ENCODE peak calls at places on chromosome 16, in nine cellular contexts. One of them, this sample, is unnamed.

GRCh38 chr16:87391950-87392822 is at the start of gene MAP1LC3B:
- DNase-seq in ascending aorta: peak; percentile 98
- DNase-seq in body of pancreas: peak; percentile 97
- DNase-seq in adrenal gland: peak; percentile 95
- DNase-seq in transverse colon: peak; percentile 98
- DNase-seq in GM23338: peak; percentile 95
- DNase-seq in psoas muscle: peak; percentile 98
- DNase-seq in GM12878: peak; percentile 90
- DNase-seq in breast epithelium: peak; percentile 95
- DNase-seq in this sample: peak; percentile 93

GRCh38 chr16:8962393-8963009 is 1.2 kb downstream of the USP7 start:
- DNase-seq in body of pancreas: peak; percentile 25
- DNase-seq in ascending aorta: no peak
- DNase-seq in adrenal gland: no peak
- DNase-seq in breast epithelium: no peak
- DNase-seq in transverse colon: peak; percentile 71
- DNase-seq in GM12878: no peak
- DNase-seq in GM23338: peak; percentile 69
- DNase-seq in psoas muscle: peak; percentile 62
- DNase-seq in this sample: peak; percentile 43

GRCh38 chr16:78607465-78607864 is 508.0 kb downstream of the WWOX start:
- DNase-seq in body of pancreas: no peak
- DNase-seq in adrenal gland: no peak
- DNase-seq in psoas muscle: no peak
- DNase-seq in ascending aorta: no peak
- DNase-seq in GM12878: no peak
- DNase-seq in GM23338: no peak
- DNase-seq in transverse colon: no peak
- DNase-seq in breast epithelium: no peak
- DNase-seq in this sample: peak; percentile 6

GRCh38 chr16:48182979-48183537 is 27.3 kb upstream of the ABCC12 start:
- DNase-seq in ascending aorta: no peak
- DNase-seq in transverse colon: no peak
- DNase-seq in adrenal gland: no peak
- DNase-seq in GM23338: no peak
- DNase-seq in GM12878: peak; percentile 61
- DNase-seq in body of pancreas: no peak
- DNase-seq in psoas muscle: no peak
- DNase-seq in breast epithelium: no peak
- DNase-seq in this sample: no peak

GRCh38 chr16:57092786-57093301 is 461 bp downstream of the CPNE2 start:
- DNase-seq in transverse colon: peak; percentile 54
- DNase-seq in GM23338: peak; percentile 69
- DNase-seq in psoas muscle: peak; percentile 76
- DNase-seq in adrenal gland: peak; percentile 39
- DNase-seq in breast epithelium: no peak
- DNase-seq in GM12878: no peak
- DNase-seq in ascending aorta: peak; percentile 69
- DNase-seq in body of pancreas: peak; percentile 20
- DNase-seq in this sample: peak; percentile 36

GRCh38 chr16:68401871-68402747 is 46.2 kb downstream of the SMPD3 start:
- DNase-seq in GM12878: no peak
- DNase-seq in transverse colon: no peak
- DNase-seq in adrenal gland: no peak
- DNase-seq in body of pancreas: no peak
- DNase-seq in breast epithelium: no peak
- DNase-seq in GM23338: no peak
- DNase-seq in ascending aorta: no peak
- DNase-seq in psoas muscle: no peak
- DNase-seq in this sample: peak; percentile 25

GRCh38 chr16:84914273-84914672 is 94.5 kb downstream of the CRISPLD2 start:
- DNase-seq in GM12878: no peak
- DNase-seq in GM23338: no peak
- DNase-seq in breast epithelium: no peak
- DNase-seq in psoas muscle: peak; percentile 83
- DNase-seq in ascending aorta: no peak
- DNase-seq in transverse colon: no peak
- DNase-seq in body of pancreas: no peak
- DNase-seq in adrenal gland: no peak
- DNase-seq in this sample: no peak

GRCh38 chr16:89691986-89692569 is 5.6 kb downstream of the CDK10 start:
- DNase-seq in body of pancreas: no peak
- DNase-seq in transverse colon: no peak
- DNase-seq in adrenal gland: no peak
- DNase-seq in psoas muscle: no peak
- DNase-seq in GM23338: no peak
- DNase-seq in breast epithelium: no peak
- DNase-seq in GM12878: no peak
- DNase-seq in ascending aorta: no peak
- DNase-seq in this sample: no peak

GRCh38 chr16:69321080-69321479 is 9.3 kb downstream of the PDF start:
- DNase-seq in body of pancreas: peak; percentile 1
- DNase-seq in GM23338: no peak
- DNase-seq in GM12878: no peak
- DNase-seq in ascending aorta: peak; percentile 56
- DNase-seq in breast epithelium: no peak
- DNase-seq in psoas muscle: no peak
- DNase-seq in adrenal gland: no peak
- DNase-seq in transverse colon: no peak
- DNase-seq in this sample: no peak

GRCh38 chr16:2839650-2840450 is 9.7 kb downstream of the ZG16B start:
- DNase-seq in psoas muscle: peak; percentile 30
- DNase-seq in ascending aorta: no peak
- DNase-seq in transverse colon: no peak
- DNase-seq in GM12878: no peak
- DNase-seq in GM23338: no peak
- DNase-seq in breast epithelium: no peak
- DNase-seq in body of pancreas: no peak
- DNase-seq in adrenal gland: no peak
- DNase-seq in this sample: no peak

GRCh38 chr16:3814755-3815154 is 65.8 kb downstream of the CREBBP start:
- DNase-seq in transverse colon: no peak
- DNase-seq in psoas muscle: no peak
- DNase-seq in adrenal gland: no peak
- DNase-seq in GM23338: no peak
- DNase-seq in ascending aorta: no peak
- DNase-seq in breast epithelium: no peak
- DNase-seq in body of pancreas: no peak
- DNase-seq in GM12878: no peak
- DNase-seq in this sample: no peak

GRCh38 chr16:19288872-19289799 is 3.6 kb downstream of the CLEC19A start:
- DNase-seq in transverse colon: no peak
- DNase-seq in ascending aorta: no peak
- DNase-seq in breast epithelium: no peak
- DNase-seq in GM12878: no peak
- DNase-seq in psoas muscle: no peak
- DNase-seq in GM23338: no peak
- DNase-seq in body of pancreas: no peak
- DNase-seq in adrenal gland: no peak
- DNase-seq in this sample: no peak

GRCh38 chr16:51048544-51048943 is 102.5 kb downstream of the SALL1 start:
- DNase-seq in ascending aorta: no peak
- DNase-seq in body of pancreas: no peak
- DNase-seq in GM23338: no peak
- DNase-seq in breast epithelium: no peak
- DNase-seq in transverse colon: no peak
- DNase-seq in psoas muscle: no peak
- DNase-seq in GM12878: no peak
- DNase-seq in adrenal gland: no peak
- DNase-seq in this sample: peak; percentile 7

GRCh38 chr16:49000594-49000993 is 281.0 kb downstream of the CBLN1 start:
- DNase-seq in GM23338: peak; percentile 75
- DNase-seq in transverse colon: no peak
- DNase-seq in GM12878: no peak
- DNase-seq in body of pancreas: no peak
- DNase-seq in psoas muscle: no peak
- DNase-seq in adrenal gland: no peak
- DNase-seq in ascending aorta: no peak
- DNase-seq in breast epithelium: no peak
- DNase-seq in this sample: peak; percentile 18

GRCh38 chr16:1308036-1308976 is 1.1 kb upstream of the UBE2I start:
- DNase-seq in transverse colon: peak; percentile 37
- DNase-seq in ascending aorta: no peak
- DNase-seq in adrenal gland: peak; percentile 52
- DNase-seq in psoas muscle: no peak
- DNase-seq in GM23338: peak; percentile 77
- DNase-seq in body of pancreas: no peak
- DNase-seq in GM12878: no peak
- DNase-seq in breast epithelium: no peak
- DNase-seq in this sample: no peak

GRCh38 chr16:83206426-83206825 is 579.7 kb downstream of the CDH13 start:
- DNase-seq in body of pancreas: no peak
- DNase-seq in psoas muscle: no peak
- DNase-seq in adrenal gland: no peak
- DNase-seq in GM12878: no peak
- DNase-seq in GM23338: no peak
- DNase-seq in ascending aorta: no peak
- DNase-seq in transverse colon: no peak
- DNase-seq in breast epithelium: no peak
- DNase-seq in this sample: no peak

GRCh38 chr16:84065536-84066132 is 23.0 kb upstream of the SLC38A8 start:
- DNase-seq in psoas muscle: no peak
- DNase-seq in adrenal gland: peak; percentile 63
- DNase-seq in GM12878: no peak
- DNase-seq in ascending aorta: no peak
- DNase-seq in transverse colon: peak; percentile 46
- DNase-seq in GM23338: peak; percentile 81
- DNase-seq in body of pancreas: peak; percentile 67
- DNase-seq in breast epithelium: no peak
- DNase-seq in this sample: peak; percentile 40

GRCh38 chr16:15783985-15784384 is 72.8 kb downstream of the MYH11 start:
- DNase-seq in GM12878: no peak
- DNase-seq in transverse colon: no peak
- DNase-seq in adrenal gland: no peak
- DNase-seq in GM23338: no peak
- DNase-seq in psoas muscle: no peak
- DNase-seq in breast epithelium: no peak
- DNase-seq in ascending aorta: no peak
- DNase-seq in body of pancreas: no peak
- DNase-seq in this sample: no peak

GRCh38 chr16:58442547-58442946 is 50.3 kb downstream of the GINS3 start:
- DNase-seq in GM23338: no peak
- DNase-seq in body of pancreas: no peak
- DNase-seq in GM12878: no peak
- DNase-seq in ascending aorta: no peak
- DNase-seq in transverse colon: no peak
- DNase-seq in breast epithelium: no peak
- DNase-seq in psoas muscle: no peak
- DNase-seq in adrenal gland: no peak
- DNase-seq in this sample: no peak
- H3K27ac ChIP-seq in GM23338: no peak overlapping the region
- H3K27ac ChIP-seq in body of pancreas: no peak overlapping the region
- H3K27ac ChIP-seq in GM12878: no peak overlapping the region
- H3K27ac ChIP-seq in ascending aorta: no peak overlapping the region
- H3K27ac ChIP-seq in transverse colon: no peak overlapping the region
- H3K27ac ChIP-seq in breast epithelium: no peak overlapping the region
- H3K27ac ChIP-seq in psoas muscle: no peak overlapping the region
- H3K27ac ChIP-seq in adrenal gland: peak overlapping the region; percentile 41
- H3K27ac ChIP-seq in this sample: no peak overlapping the region

DNA sequence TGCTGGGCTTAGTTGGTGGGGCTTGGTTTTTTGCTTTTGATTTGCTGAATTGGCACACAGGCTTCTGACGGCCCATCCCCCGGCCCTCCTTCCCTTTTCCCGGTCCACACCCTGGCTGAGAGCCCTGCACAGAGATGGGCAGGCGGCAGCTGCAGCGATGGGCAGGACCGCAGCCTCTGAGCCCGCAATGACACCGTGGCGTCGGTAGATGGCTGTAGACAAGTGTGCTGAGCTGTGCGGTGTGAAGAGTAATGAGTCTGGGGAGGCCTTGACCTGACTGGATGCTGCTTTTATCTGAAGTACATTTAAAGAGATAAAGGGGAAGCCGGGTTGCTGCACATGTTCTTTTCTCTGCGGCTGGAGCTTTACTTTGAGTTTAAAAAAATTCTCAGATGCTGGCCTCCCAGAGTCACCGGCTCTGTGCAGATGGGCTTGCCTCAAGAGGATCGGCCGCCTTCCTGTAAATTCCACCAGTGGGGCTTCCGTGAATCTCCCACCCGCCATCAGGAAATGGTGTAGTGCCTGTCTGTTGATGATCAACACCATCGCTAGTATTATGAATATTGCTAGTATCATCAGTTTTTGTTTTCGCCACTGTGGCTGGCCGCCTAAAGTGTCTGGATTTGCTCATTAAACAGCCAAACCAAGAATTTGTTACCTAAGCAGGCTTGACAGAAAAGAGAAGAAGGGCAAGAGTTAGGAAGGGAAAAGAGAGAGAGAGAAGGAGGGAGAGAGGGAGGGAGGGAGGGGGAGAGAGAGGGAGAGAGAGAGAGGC is 245.6 kb upstream of the RBFOX1 start:
- DNase-seq in transverse colon: no peak
- DNase-seq in GM23338: peak; percentile 41
- DNase-seq in psoas muscle: peak; percentile 60
- DNase-seq in body of pancreas: no peak
- DNase-seq in adrenal gland: peak; percentile 59
- DNase-seq in GM12878: no peak
- DNase-seq in breast epithelium: no peak
- DNase-seq in ascending aorta: no peak
- DNase-seq in this sample: no peak
- TF ChIP-seq CTCF in transverse colon: no peak
- TF ChIP-seq CTCF in GM23338: peak; percentile 24
- TF ChIP-seq CTCF in psoas muscle: peak; percentile 39
- TF ChIP-seq CTCF in body of pancreas: no peak
- TF ChIP-seq CTCF in adrenal gland: peak; percentile 53
- TF ChIP-seq CTCF in GM12878: peak; percentile 10
- TF ChIP-seq CTCF in breast epithelium: no peak
- TF ChIP-seq CTCF in ascending aorta: no peak
- TF ChIP-seq CTCF in this sample: no peak

GRCh38 chr16:11063432-11064201 is 119.3 kb downstream of the CLEC16A start:
- DNase-seq in transverse colon: no peak
- DNase-seq in ascending aorta: no peak
- DNase-seq in psoas muscle: no peak
- DNase-seq in GM12878: no peak
- DNase-seq in adrenal gland: no peak
- DNase-seq in GM23338: no peak
- DNase-seq in body of pancreas: no peak
- DNase-seq in breast epithelium: no peak
- DNase-seq in this sample: no peak
- H3K27ac ChIP-seq in transverse colon: no peak overlapping the region
- H3K27ac ChIP-seq in ascending aorta: no peak overlapping the region
- H3K27ac ChIP-seq in psoas muscle: no peak overlapping the region
- H3K27ac ChIP-seq in GM12878: no peak overlapping the region
- H3K27ac ChIP-seq in adrenal gland: no peak overlapping the region
- H3K27ac ChIP-seq in GM23338: no peak overlapping the region
- H3K27ac ChIP-seq in body of pancreas: no peak overlapping the region
- H3K27ac ChIP-seq in breast epithelium: no peak overlapping the region
- H3K27ac ChIP-seq in this sample: no peak overlapping the region

GRCh38 chr16:24577167-24577566 is 37.8 kb downstream of the RBBP6 start:
- DNase-seq in adrenal gland: no peak
- DNase-seq in ascending aorta: no peak
- DNase-seq in body of pancreas: no peak
- DNase-seq in psoas muscle: no peak
- DNase-seq in GM23338: no peak
- DNase-seq in transverse colon: no peak
- DNase-seq in GM12878: no peak
- DNase-seq in breast epithelium: no peak
- DNase-seq in this sample: no peak

GRCh38 chr16:24583494-24583893 is 44.1 kb downstream of the RBBP6 start:
- DNase-seq in body of pancreas: no peak
- DNase-seq in GM23338: no peak
- DNase-seq in breast epithelium: no peak
- DNase-seq in transverse colon: no peak
- DNase-seq in adrenal gland: no peak
- DNase-seq in psoas muscle: no peak
- DNase-seq in ascending aorta: no peak
- DNase-seq in GM12878: no peak
- DNase-seq in this sample: no peak

GRCh38 chr16:24580665-24581064 is 41.3 kb downstream of the RBBP6 start:
- DNase-seq in psoas muscle: no peak
- DNase-seq in GM12878: no peak
- DNase-seq in GM23338: no peak
- DNase-seq in breast epithelium: no peak
- DNase-seq in ascending aorta: no peak
- DNase-seq in body of pancreas: no peak
- DNase-seq in transverse colon: no peak
- DNase-seq in adrenal gland: no peak
- DNase-seq in this sample: peak; percentile 27
- TF ChIP-seq CTCF in psoas muscle: peak; percentile 28
- TF ChIP-seq CTCF in GM12878: peak; percentile 29
- TF ChIP-seq CTCF in GM23338: peak; percentile 31
- TF ChIP-seq CTCF in breast epithelium: no peak
- TF ChIP-seq CTCF in ascending aorta: peak; percentile 27
- TF ChIP-seq CTCF in body of pancreas: peak; percentile 33
- TF ChIP-seq CTCF in transverse colon: peak; percentile 10
- TF ChIP-seq CTCF in adrenal gland: peak; percentile 54
- TF ChIP-seq CTCF in this sample: peak; percentile 24

This sample was measured in RWPE1.